ENCODE peak calls at places on chromosomes 16 and 17, in five cellular contexts. F is neuronal stem cell, N is HepG2, Y is Peyer's patch, I is T-helper 1 cell. E is an unnamed sample.

GRCh38 chr16:85402910-85403692 is 210.0 kb upstream of the GSE1 start:
- DNase-seq in N (no peak), F (no peak), Y (no peak), I (peak), E (no peak)

GRCh38 chr16:75238853-75239371 is 12.5 kb downstream of the BCAR1 start:
- DNase-seq in Y (no peak), F (no peak), N (peak), I (no peak), E (no peak)

GRCh38 chr16:57686577-57686976 is 8.0 kb upstream of the DRC7 start:
- DNase-seq in F (no peak), Y (no peak), N (no peak), I (no peak), E (no peak)

GRCh38 chr17:73189417-73190099 is 3.3 kb upstream of the COG1 start:
- DNase-seq in I (no peak), Y (no peak), N (peak), F (peak), E (no peak)

GRCh38 chr16:57628008-57628781 is at the start of gene ADGRG1:
- DNase-seq in Y (no peak), N (peak), F (peak), I (no peak), E (no peak)

GRCh38 chr17:80696964-80697363 is 152.3 kb downstream of the RPTOR start:
- DNase-seq in N (no peak), Y (no peak), F (no peak), I (no peak), E (no peak)

GRCh38 chr17:44826123-44826790 is 3.8 kb downstream of the GJC1 start:
- DNase-seq in Y (no peak), N (no peak), I (no peak), F (no peak), E (no peak)

GRCh38 chr17:36544049-36544319 is 735 bp upstream of the GGNBP2 start:
- DNase-seq in I (no peak), N (peak), F (peak), Y (peak), E (no peak)

GRCh38 chr16:57815987-57816745 is 13.9 kb upstream of the KIFC3 start:
- DNase-seq in I (peak), F (no peak), Y (peak), N (no peak), E (peak)